ENCODE peak calls at places on chromosomes 1 and 21, in five cellular contexts. Y is C1 segment of cervical spinal cord; B is stimulated activated CD8-positive, alpha-beta memory T cell treated with anti-CD3 and anti-CD28 coated beads, Interleukin-15, amount 100 ng/mL, for 4 hours; P is suprapubic skin; R is posterior vena cava. N is an unnamed sample.

GRCh38 chr1:225451340-225451739 is 23.5 kb upstream of the LBR start:
- DNase-seq in Y (no peak), R (peak; percentile 31), P (no peak), B (no peak), N (no peak)

GRCh38 chr1:32111789-32112188 is 3.9 kb downstream of the KPNA6 start:
- DNase-seq in P (no peak), Y (no peak), B (no peak), R (no peak), N (no peak)

GRCh38 chr1:96842215-96842614 is 120.6 kb downstream of the PTBP2 start:
- DNase-seq in R (no peak), B (no peak), Y (no peak), P (no peak), N (no peak)

GRCh38 chr21:38814126-38815059 is 8.7 kb downstream of the ETS2 start:
- DNase-seq in R (no peak), B (no peak), P (no peak), Y (no peak), N (no peak)

GRCh38 chr21:29196021-29196663 is 65.7 kb downstream of the MAP3K7CL start:
- DNase-seq in Y (no peak), R (no peak), B (peak; percentile 65), P (no peak), N (no peak)

GRCh38 chr1:211825990-211826389 is 4.6 kb downstream of the LPGAT1 start:
- DNase-seq in P (no peak), R (no peak), B (no peak), Y (no peak), N (no peak)

GRCh38 chr1:218660678-218661053 is 315.5 kb downstream of the TGFB2 start:
- DNase-seq in B (no peak), P (no peak), Y (no peak), R (no peak), N (no peak)

GRCh38 chr1:167582064-167582463 is 28.5 kb upstream of the CREG1 start:
- DNase-seq in Y (no peak), R (no peak), B (no peak), P (no peak), N (no peak)

GRCh38 chr1:54986025-54986424 is 5.6 kb downstream of the TMEM61 start:
- DNase-seq in B (no peak), Y (no peak), P (no peak), R (peak; percentile 64), N (no peak)

GRCh38 chr1:87462894-87463293 is 134.2 kb downstream of the LMO4 start:
- DNase-seq in B (no peak), R (no peak), Y (no peak), P (no peak), N (no peak)

GRCh38 chr1:111032295-111032897 is 68.7 kb upstream of the LRIF1 start:
- DNase-seq in Y (no peak), P (no peak), R (no peak), B (peak; percentile 2), N (no peak)

GRCh38 chr1:232477728-232478127 is 152.2 kb downstream of the SIPA1L2 start:
- DNase-seq in P (no peak), R (no peak), B (no peak), Y (no peak), N (no peak)

GRCh38 chr1:3211996-3212395 is 143.0 kb downstream of the PRDM16 start:
- DNase-seq in B (no peak), Y (peak; percentile 22), R (no peak), P (no peak), N (peak; percentile 30)

N was measured in hypothalamus.